ENCODE peak calls at places on chromosomes 16 and 17, in eight cellular contexts. Z, M, V, R, B, P, F and O are unnamed samples.

GRCh38 chr16:2452650-2453049 is 7.3 kb upstream of the TEDC2 start:
- DNase-seq in Z (no peak), M (no peak), V (no peak), R (no peak), B (no peak), P (no peak), F (no peak), O (no peak)

GRCh38 chr17:74337834-74338500 is 11.9 kb downstream of the KIF19 start:
- DNase-seq in Z (no peak), M (no peak), V (no peak), R (no peak), B (no peak), P (no peak), F (no peak), O (no peak)

GRCh38 chr17:37276475-37276874 is 99.3 kb upstream of the C17orf78 start:
- DNase-seq in Z (peak; percentile 9), M (no peak), V (no peak), R (no peak), B (no peak), P (no peak), F (no peak), O (no peak)

GRCh38 chr17:2049333-2050245 is 5.3 kb upstream of the HIC1 start:
- DNase-seq in Z (peak; percentile 77), M (peak; percentile 74), V (peak; percentile 90), R (peak; percentile 94), B (peak; percentile 87), P (peak; percentile 82), F (peak; percentile 49), O (peak; percentile 87)

GRCh38 chr16:83924686-83925085 is 25.8 kb downstream of the MLYCD start:
- DNase-seq in Z (no peak), M (no peak), V (no peak), R (no peak), B (no peak), P (no peak), F (no peak), O (no peak)

GRCh38 chr17:7323731-7324437 is 5.3 kb downstream of the NEURL4 start:
- DNase-seq in Z (peak; percentile 17), M (peak; percentile 83), V (peak; percentile 65), R (peak; percentile 85), B (peak; percentile 49), P (no peak), F (no peak), O (no peak)

GRCh38 chr17:19574956-19575355 is 41.3 kb downstream of the SLC47A1 start:
- DNase-seq in Z (no peak), M (no peak), V (no peak), R (no peak), B (no peak), P (no peak), F (no peak), O (no peak)

GRCh38 chr17:40316571-40317344 is 7.8 kb downstream of the RARA start:
- DNase-seq in Z (peak; percentile 75), M (peak; percentile 82), V (peak; percentile 72), R (peak; percentile 72), B (no peak), P (no peak), F (no peak), O (no peak)

GRCh38 chr17:79176792-79177601 is 102.4 kb downstream of the ENGASE start:
- DNase-seq in Z (no peak), M (no peak), V (no peak), R (no peak), B (no peak), P (no peak), F (no peak), O (no peak)

GRCh38 chr17:79177877-79178276 is 103.3 kb downstream of the ENGASE start:
- DNase-seq in Z (no peak), M (no peak), V (no peak), R (no peak), B (no peak), P (no peak), F (no peak), O (no peak)

GRCh38 chr17:79182176-79183160 is 107.8 kb downstream of the ENGASE start:
- DNase-seq in Z (no peak), M (no peak), V (no peak), R (no peak), B (no peak), P (no peak), F (no peak), O (no peak)

GRCh38 chr17:79180358-79181005 is 105.9 kb downstream of the ENGASE start:
- DNase-seq in Z (no peak), M (no peak), V (no peak), R (no peak), B (no peak), P (no peak), F (no peak), O (no peak)

GRCh38 chr17:79179334-79179733 is 104.7 kb downstream of the ENGASE start:
- DNase-seq in Z (no peak), M (no peak), V (no peak), R (no peak), B (no peak), P (no peak), F (no peak), O (no peak)
- TF ChIP-seq POLR2A in Z (no peak), M (no peak), V (no peak), R (no peak), B (no peak), P (no peak), F (no peak), O (no peak)

GRCh38 chr17:18258356-18259038 is at the start of gene FLII:
- DNase-seq in Z (peak; percentile 17), M (peak; percentile 64), V (peak; percentile 71), R (peak; percentile 74), B (peak; percentile 69), P (no peak), F (no peak), O (peak; percentile 63)
- TF ChIP-seq POLR2A in Z (peak; percentile 67), M (peak; percentile 84), V (peak; percentile 60), R (peak; percentile 43), B (peak; percentile 58), P (peak; percentile 80), F (peak; percentile 97), O (peak; percentile 61)

GRCh38 chr16:79601092-79601977 is 798 bp upstream of the MAF start:
- DNase-seq in Z (no peak), M (peak; percentile 19), V (peak; percentile 72), R (peak; percentile 86), B (no peak), P (no peak), F (peak; percentile 47), O (no peak)

GRCh38 chr16:79599256-79599836 is 1.2 kb downstream of the MAF start:
- DNase-seq in Z (no peak), M (peak; percentile 16), V (no peak), R (peak; percentile 54), B (no peak), P (no peak), F (no peak), O (peak; percentile 1)

GRCh38 chr16:79598341-79599181 is 2.0 kb downstream of the MAF start:
- DNase-seq in Z (no peak), M (peak; percentile 31), V (peak; percentile 41), R (peak; percentile 70), B (no peak), P (peak; percentile 44), F (peak; percentile 50), O (peak; percentile 1)

GRCh38 chr16:79600636-79601091 is at the start of gene MAF:
- DNase-seq in Z (peak; percentile 24), M (peak; percentile 70), V (peak; percentile 94), R (peak; percentile 97), B (peak; percentile 53), P (peak; percentile 88), F (peak; percentile 95), O (peak; percentile 12)

GRCh38 chr16:79599837-79600635 is 501 bp downstream of the MAF start:
- DNase-seq in Z (no peak), M (peak; percentile 19), V (no peak), R (peak; percentile 70), B (no peak), P (no peak), F (peak; percentile 45), O (peak; percentile 2)
- TF ChIP-seq POLR2A in Z (no peak), M (no peak), V (no peak), R (peak; percentile 22), B (no peak), P (no peak), F (no peak), O (no peak)

GRCh38 chr16:74695450-74696422 is 4.9 kb downstream of the MLKL start:
- DNase-seq in Z (peak; percentile 93), M (peak; percentile 98), V (peak; percentile 81), R (peak; percentile 92), B (peak; percentile 95), P (peak; percentile 53), F (peak; percentile 78), O (peak; percentile 86)
- TF ChIP-seq POLR2A in Z (no peak), M (peak; percentile 61), V (no peak), R (peak; percentile 44), B (peak; percentile 78), P (peak; percentile 33), F (peak; percentile 4), O (peak; percentile 79)

GRCh38 chr16:67164599-67165061 is at the start of gene HSF4:
- DNase-seq in Z (no peak), M (no peak), V (peak; percentile 79), R (peak; percentile 80), B (peak; percentile 82), P (no peak), F (peak; percentile 65), O (peak; percentile 48)
- TF ChIP-seq POLR2A in Z (no peak), M (no peak), V (peak; percentile 7), R (peak; percentile 43), B (peak; percentile 62), P (peak; percentile 57), F (peak; percentile 88), O (no peak)

GRCh38 chr16:30949655-30950515 is 1.0 kb downstream of the ORAI3 start:
- DNase-seq in Z (peak; percentile 80), M (peak; percentile 19), V (peak; percentile 84), R (peak; percentile 90), B (peak; percentile 69), P (peak; percentile 88), F (peak; percentile 78), O (peak; percentile 93)
- TF ChIP-seq POLR2A in Z (peak; percentile 59), M (peak; percentile 75), V (peak; percentile 78), R (peak; percentile 65), B (peak; percentile 94), P (peak; percentile 77), F (peak; percentile 64), O (peak; percentile 99)